ENCODE peak calls at places on chromosomes 5 and 9, in seven cellular contexts. C is MM.1S, O is HCT116, J is GM23338, I is neural progenitor cell, E is GM23248, G is PC-3. K is an unnamed sample.

GRCh38 chr5:153632748-153633290 is 142.3 kb downstream of the GRIA1 start:
- DNase-seq in C (no peak), O (no peak), J (peak), I (no peak), E (peak), G (no peak), K (no peak)

GRCh38 chr5:126972062-126972895 is 58.1 kb downstream of the MARCHF3 start:
- DNase-seq in C (peak), O (no peak), J (no peak), I (no peak), E (no peak), G (no peak), K (no peak)

GRCh38 chr9:12903316-12903715 is 128.5 kb downstream of the LURAP1L start:
- DNase-seq in C (no peak), O (no peak), J (no peak), I (no peak), E (no peak), G (no peak), K (no peak)

GRCh38 chr9:91126761-91127420 is 234.8 kb downstream of the AUH start:
- DNase-seq in C (no peak), O (no peak), J (no peak), I (no peak), E (peak), G (no peak), K (no peak)

GRCh38 chr9:136728548-136729123 is 14.1 kb downstream of the LCN10 start:
- DNase-seq in C (peak), O (no peak), J (peak), I (peak), E (peak), G (peak), K (no peak)

GRCh38 chr5:64952961-64953360 is 184.2 kb downstream of the CWC27 start:
- DNase-seq in C (no peak), O (no peak), J (no peak), I (no peak), E (peak), G (no peak), K (no peak)

GRCh38 chr5:132090107-132090506 is 16.5 kb downstream of the CSF2 start:
- DNase-seq in C (peak), O (peak), J (no peak), I (no peak), E (peak), G (peak), K (no peak)

GRCh38 chr5:109645591-109646236 is 44.0 kb upstream of the MAN2A1 start:
- DNase-seq in C (peak), O (no peak), J (peak), I (peak), E (no peak), G (no peak), K (no peak)

GRCh38 chr5:72380491-72381274 is 60.5 kb downstream of the PTCD2 start:
- DNase-seq in C (no peak), O (no peak), J (no peak), I (no peak), E (peak), G (no peak), K (no peak)

GRCh38 chr9:14221119-14221518 is 92.8 kb downstream of the NFIB start:
- DNase-seq in C (no peak), O (no peak), J (no peak), I (no peak), E (no peak), G (peak), K (no peak)

GRCh38 chr9:87604886-87605588 is 107.4 kb downstream of the DAPK1 start:
- DNase-seq in C (no peak), O (no peak), J (no peak), I (no peak), E (no peak), G (no peak), K (no peak)

GRCh38 chr9:20054734-20055133 is 265.9 kb upstream of the SLC24A2 start:
- DNase-seq in C (no peak), O (no peak), J (no peak), I (no peak), E (no peak), G (no peak), K (no peak)

GRCh38 chr5:1555011-1555807 is 31.4 kb upstream of the LPCAT1 start:
- DNase-seq in C (no peak), O (peak), J (no peak), I (no peak), E (peak), G (peak), K (no peak)

GRCh38 chr9:3936520-3937235 is 363.2 kb downstream of the GLIS3 start:
- DNase-seq in C (no peak), O (no peak), J (no peak), I (no peak), E (no peak), G (no peak), K (no peak)

GRCh38 chr9:79222483-79222882 is 349.3 kb upstream of the TLE4 start:
- DNase-seq in C (no peak), O (no peak), J (no peak), I (no peak), E (peak), G (no peak), K (peak)

GRCh38 chr5:14138608-14139540 is 4.3 kb upstream of the TRIO start:
- DNase-seq in C (no peak), O (no peak), J (no peak), I (no peak), E (no peak), G (no peak), K (no peak)

GRCh38 chr9:107484117-107484723 is 5.3 kb downstream of the KLF4 start:
- DNase-seq in C (peak), O (peak), J (peak), I (peak), E (peak), G (peak), K (peak)

GRCh38 chr5:127957183-127957582 is 126.4 kb upstream of the SLC12A2 start:
- DNase-seq in C (no peak), O (no peak), J (no peak), I (no peak), E (peak), G (peak), K (peak)

GRCh38 chr9:81318571-81318970 is 370.8 kb downstream of the TLE1 start:
- DNase-seq in C (no peak), O (no peak), J (no peak), I (no peak), E (peak), G (peak), K (no peak)

GRCh38 chr5:133389066-133389590 is 223.2 kb downstream of the FSTL4 start:
- DNase-seq in C (no peak), O (no peak), J (no peak), I (no peak), E (no peak), G (no peak), K (no peak)

GRCh38 chr5:8848997-8849585 is 696.8 kb downstream of the SEMA5A start:
- DNase-seq in C (no peak), O (no peak), J (no peak), I (no peak), E (peak), G (peak), K (no peak)
- TF ChIP-seq EZH2phosphoT487 in C (no peak), O (no peak), J (no peak), I (no peak), E (no peak), G (no peak), K (no peak)

GRCh38 chr5:90917928-90918327 is 359.3 kb downstream of the ADGRV1 start:
- DNase-seq in C (no peak), O (no peak), J (no peak), I (no peak), E (no peak), G (no peak), K (no peak)

GRCh38 chr5:90916947-90917800 is 358.6 kb downstream of the ADGRV1 start:
- DNase-seq in C (no peak), O (no peak), J (no peak), I (no peak), E (no peak), G (no peak), K (no peak)

GRCh38 chr5:90921428-90921973 is 362.9 kb downstream of the ADGRV1 start:
- DNase-seq in C (no peak), O (no peak), J (no peak), I (no peak), E (no peak), G (no peak), K (no peak)
- TF ChIP-seq EZH2phosphoT487 in C (no peak), O (no peak), J (no peak), I (no peak), E (no peak), G (no peak), K (no peak)

DNA sequence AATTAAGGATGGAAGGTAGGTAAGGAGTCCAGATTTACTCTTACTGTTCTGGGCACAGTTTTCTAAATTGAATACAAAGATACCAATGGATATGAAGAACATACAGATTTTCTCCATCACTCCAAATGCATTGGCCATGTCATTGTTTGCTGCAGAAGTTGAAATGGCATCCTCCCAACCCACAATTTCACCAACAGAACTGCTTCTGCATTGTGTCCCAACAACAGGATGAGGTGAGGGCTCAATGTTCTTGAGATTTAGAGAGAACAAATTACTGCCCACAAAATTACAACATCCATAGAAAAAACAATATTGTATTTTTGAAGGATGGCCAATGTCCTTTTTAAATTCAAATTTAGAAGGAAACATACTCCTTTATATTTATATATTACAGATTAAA is 88.9 kb downstream of the NUDT12 start:
- DNase-seq in C (no peak), O (no peak), J (no peak), I (no peak), E (no peak), G (no peak), K (no peak)
- TF ChIP-seq EZH2phosphoT487 in C (no peak), O (no peak), J (no peak), I (no peak), E (no peak), G (no peak), K (no peak)

GRCh38 chr9:100063185-100063584 is 35.6 kb downstream of the ERP44 start:
- DNase-seq in C (no peak), O (no peak), J (peak), I (no peak), E (no peak), G (no peak), K (peak)
- TF ChIP-seq EZH2phosphoT487 in C (no peak), O (no peak), J (no peak), I (no peak), E (no peak), G (no peak), K (no peak)

DNA sequence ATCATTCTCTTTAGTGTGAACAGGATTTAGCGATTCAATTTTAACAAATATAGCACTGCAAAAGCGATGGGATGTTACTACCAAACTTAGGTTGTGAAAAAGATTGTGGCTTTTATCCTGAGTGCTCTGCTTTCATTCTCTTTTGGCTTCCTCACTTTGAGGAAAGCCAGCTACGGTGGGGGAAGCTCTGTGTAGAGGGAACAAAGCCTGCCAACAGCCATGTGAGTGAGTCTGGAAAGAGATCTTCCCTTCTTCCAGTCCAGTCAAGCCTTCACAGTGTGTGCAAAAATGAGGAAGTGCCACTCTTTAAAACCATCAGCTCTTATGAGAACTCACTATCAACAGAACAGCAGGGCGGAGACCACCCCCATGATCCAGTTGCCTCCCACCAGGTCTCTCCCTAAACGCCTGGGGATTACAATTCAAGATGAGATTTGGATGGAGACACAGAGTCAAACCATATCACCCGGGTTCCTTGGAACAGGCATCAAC is 441.4 kb downstream of the SH3GL2 start:
- DNase-seq in C (no peak), O (no peak), J (no peak), I (no peak), E (no peak), G (no peak), K (no peak)
- TF ChIP-seq EZH2phosphoT487 in C (no peak), O (no peak), J (no peak), I (no peak), E (no peak), G (no peak), K (no peak)

DNA sequence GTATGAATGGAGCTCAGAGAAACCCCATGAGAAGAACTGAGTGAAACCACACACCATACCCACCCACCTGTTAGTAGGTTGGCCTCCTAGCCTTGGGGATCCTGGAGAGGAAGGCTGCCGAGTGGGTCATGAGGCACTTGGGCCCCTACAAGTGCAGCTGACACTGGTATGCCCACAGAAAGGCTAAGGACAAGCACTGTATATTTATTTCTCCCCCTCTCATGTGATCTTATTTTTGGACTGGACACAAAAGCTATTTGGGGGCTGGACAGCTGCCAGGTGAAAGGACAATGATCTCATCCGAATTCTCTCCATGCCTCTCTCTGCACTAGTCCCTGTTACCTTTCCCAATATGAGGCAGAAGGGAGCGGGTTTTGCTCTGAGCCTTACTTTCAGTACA is 12.0 kb upstream of the FGF1 start:
- DNase-seq in C (no peak), O (no peak), J (no peak), I (no peak), E (peak), G (peak), K (no peak)
- TF ChIP-seq EZH2phosphoT487 in C (no peak), O (no peak), J (no peak), I (no peak), E (no peak), G (no peak), K (no peak)

DNA sequence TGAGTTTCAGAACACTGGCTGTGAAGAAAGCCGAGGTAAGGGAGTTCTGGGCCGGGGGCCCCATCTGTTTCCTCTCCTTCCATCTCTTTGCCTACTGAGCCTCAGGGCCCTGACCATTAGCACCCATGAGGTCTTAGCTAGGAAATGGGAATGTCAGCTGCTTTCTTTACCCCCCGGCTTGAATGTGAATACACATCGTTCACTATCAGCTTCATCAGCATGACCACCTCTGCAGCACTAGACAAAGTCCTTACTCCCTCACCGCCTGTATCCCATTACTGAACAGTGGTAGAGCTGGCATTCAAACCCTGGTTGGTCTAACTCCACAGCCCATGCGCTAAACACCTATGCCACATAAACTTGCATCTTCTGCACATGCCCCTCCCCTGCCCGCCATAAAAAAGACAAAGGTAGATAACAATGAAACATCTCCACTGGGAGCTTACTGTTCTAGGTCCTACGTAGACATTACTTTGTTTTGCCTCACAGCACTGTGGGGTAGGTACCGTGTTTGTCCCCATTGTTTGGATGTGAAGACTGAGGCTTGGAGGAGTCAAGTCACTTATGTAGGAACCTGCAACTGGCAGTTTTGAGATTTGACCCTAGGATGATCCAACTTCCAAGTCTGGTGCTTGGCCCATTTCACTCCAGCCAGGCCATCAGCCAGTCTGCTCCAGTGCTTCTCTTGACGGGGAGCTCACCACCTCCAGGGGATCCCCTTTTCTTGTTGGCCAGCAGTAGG is 93.3 kb downstream of the AMBP start:
- DNase-seq in C (no peak), O (no peak), J (no peak), I (no peak), E (no peak), G (no peak), K (no peak)
- TF ChIP-seq EZH2phosphoT487 in C (no peak), O (no peak), J (no peak), I (no peak), E (no peak), G (no peak), K (no peak)

DNA sequence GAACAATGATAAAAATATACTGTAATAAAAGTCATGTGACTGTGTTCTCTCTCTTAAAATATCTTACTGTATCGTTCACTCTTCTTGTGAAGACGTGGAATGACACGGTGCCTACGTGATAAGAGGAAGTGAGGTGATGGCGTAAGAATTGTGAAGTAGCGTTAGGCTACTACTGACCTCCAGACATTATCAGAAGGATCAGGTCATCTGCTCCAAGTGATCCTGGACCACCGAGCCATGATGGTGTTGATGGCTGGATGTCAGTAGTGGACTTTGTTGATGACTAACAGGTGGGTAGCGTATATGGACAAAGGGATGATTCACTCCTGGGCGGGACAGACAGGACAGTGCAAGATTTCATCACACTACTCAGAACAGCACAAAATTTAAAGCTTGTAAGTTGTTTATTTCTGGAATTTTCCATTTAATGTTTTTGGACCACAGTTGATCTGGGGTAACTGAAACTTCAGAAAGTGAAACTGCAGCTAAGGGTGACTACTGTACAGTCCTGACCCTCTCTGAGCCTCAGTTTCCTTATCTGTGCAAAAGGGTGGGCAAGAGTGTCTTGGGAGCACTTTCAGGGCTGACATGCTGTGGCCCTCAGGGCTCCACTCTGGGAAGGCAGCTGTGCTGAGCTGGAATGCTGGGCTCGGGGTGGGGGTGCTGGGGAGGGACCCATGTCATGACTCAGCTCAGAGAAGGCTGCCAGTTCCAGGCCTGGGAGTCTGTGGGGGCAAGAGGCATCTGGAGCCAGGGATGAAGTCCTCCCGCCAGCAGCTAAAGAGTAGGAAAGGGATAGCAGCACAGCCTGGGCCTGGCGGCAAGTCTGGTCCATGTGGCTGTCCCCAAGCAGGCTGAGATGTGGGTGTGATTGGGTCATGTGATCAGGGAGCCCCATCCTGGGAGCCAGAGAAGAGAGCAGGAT is 12.6 kb downstream of the PDGFRB start:
- DNase-seq in C (no peak), O (peak), J (no peak), I (no peak), E (peak), G (peak), K (peak)
- TF ChIP-seq EZH2phosphoT487 in C (no peak), O (no peak), J (no peak), I (no peak), E (no peak), G (no peak), K (no peak)

GRCh38 chr9:127915801-127916664 is 808 bp downstream of the ST6GALNAC4 start:
- DNase-seq in C (peak), O (no peak), J (no peak), I (no peak), E (peak), G (no peak), K (no peak)
- TF ChIP-seq EZH2phosphoT487 in C (no peak), O (no peak), J (no peak), I (no peak), E (no peak), G (no peak), K (no peak)

GRCh38 chr5:94057655-94058054 is 316.3 kb upstream of the POU5F2 start:
- DNase-seq in C (no peak), O (no peak), J (peak), I (peak), E (no peak), G (no peak), K (no peak)
- TF ChIP-seq EZH2phosphoT487 in C (no peak), O (no peak), J (no peak), I (peak), E (no peak), G (no peak), K (no peak)

K was measured in hepatocyte.